ENCODE peak calls at places on chromosomes 4 and X, in six cellular contexts. One of them, this sample, is unnamed.

GRCh38 chr4:187027231-187027760 is 303.6 kb upstream of the FAT1 start:
- DNase-seq in RPMI7951: peak
- DNase-seq in NCI-H1105 treated with DMSO at 0.1 percent for 48 hours: no peak
- DNase-seq in CD4-positive, alpha-beta memory T cell: no peak
- DNase-seq in Right ventricle myocardium superior: no peak
- DNase-seq in progenitor cell of endocrine pancreas: no peak
- DNase-seq in this sample: no peak

GRCh38 chr4:88953400-88953799 is 103.6 kb downstream of the FAM13A start:
- DNase-seq in RPMI7951: no peak
- DNase-seq in NCI-H1105 treated with DMSO at 0.1 percent for 48 hours: no peak
- DNase-seq in CD4-positive, alpha-beta memory T cell: no peak
- DNase-seq in Right ventricle myocardium superior: no peak
- DNase-seq in progenitor cell of endocrine pancreas: no peak
- DNase-seq in this sample: no peak

GRCh38 chr4:74934016-74934821 is 1.3 kb downstream of the PARM1 start:
- DNase-seq in RPMI7951: peak
- DNase-seq in NCI-H1105 treated with DMSO at 0.1 percent for 48 hours: peak
- DNase-seq in CD4-positive, alpha-beta memory T cell: no peak
- DNase-seq in Right ventricle myocardium superior: peak
- DNase-seq in progenitor cell of endocrine pancreas: no peak
- DNase-seq in this sample: no peak

GRCh38 chrX:48938721-48939416 is 18.5 kb downstream of the OTUD5 start:
- DNase-seq in RPMI7951: no peak
- DNase-seq in NCI-H1105 treated with DMSO at 0.1 percent for 48 hours: no peak
- DNase-seq in CD4-positive, alpha-beta memory T cell: peak
- DNase-seq in Right ventricle myocardium superior: no peak
- DNase-seq in progenitor cell of endocrine pancreas: no peak
- DNase-seq in this sample: no peak

GRCh38 chrX:53265771-53266170 is 15.6 kb downstream of the IQSEC2 start:
- DNase-seq in RPMI7951: peak
- DNase-seq in NCI-H1105 treated with DMSO at 0.1 percent for 48 hours: no peak
- DNase-seq in CD4-positive, alpha-beta memory T cell: no peak
- DNase-seq in Right ventricle myocardium superior: no peak
- DNase-seq in progenitor cell of endocrine pancreas: no peak
- DNase-seq in this sample: no peak

GRCh38 chrX:14927391-14927790 is 54.2 kb downstream of the MOSPD2 start:
- DNase-seq in RPMI7951: peak
- DNase-seq in NCI-H1105 treated with DMSO at 0.1 percent for 48 hours: no peak
- DNase-seq in CD4-positive, alpha-beta memory T cell: no peak
- DNase-seq in Right ventricle myocardium superior: no peak
- DNase-seq in progenitor cell of endocrine pancreas: no peak
- DNase-seq in this sample: no peak

GRCh38 chr4:7189475-7190277 is 2.7 kb upstream of the SORCS2 start:
- DNase-seq in RPMI7951: no peak
- DNase-seq in NCI-H1105 treated with DMSO at 0.1 percent for 48 hours: no peak
- DNase-seq in CD4-positive, alpha-beta memory T cell: no peak
- DNase-seq in Right ventricle myocardium superior: no peak
- DNase-seq in progenitor cell of endocrine pancreas: no peak
- DNase-seq in this sample: peak

GRCh38 chrX:64894454-64895038 is 81.7 kb downstream of the ZC4H2 start:
- DNase-seq in RPMI7951: peak
- DNase-seq in NCI-H1105 treated with DMSO at 0.1 percent for 48 hours: no peak
- DNase-seq in CD4-positive, alpha-beta memory T cell: peak
- DNase-seq in Right ventricle myocardium superior: no peak
- DNase-seq in progenitor cell of endocrine pancreas: peak
- DNase-seq in this sample: no peak

GRCh38 chr4:17325098-17325497 is 186.8 kb downstream of the QDPR start:
- DNase-seq in RPMI7951: no peak
- DNase-seq in NCI-H1105 treated with DMSO at 0.1 percent for 48 hours: no peak
- DNase-seq in CD4-positive, alpha-beta memory T cell: no peak
- DNase-seq in Right ventricle myocardium superior: no peak
- DNase-seq in progenitor cell of endocrine pancreas: no peak
- DNase-seq in this sample: no peak

GRCh38 chrX:6678313-6678712 is 143.4 kb upstream of the VCX3A start:
- DNase-seq in RPMI7951: no peak
- DNase-seq in NCI-H1105 treated with DMSO at 0.1 percent for 48 hours: peak
- DNase-seq in CD4-positive, alpha-beta memory T cell: no peak
- DNase-seq in Right ventricle myocardium superior: no peak
- DNase-seq in progenitor cell of endocrine pancreas: no peak
- DNase-seq in this sample: no peak

GRCh38 chr4:145511913-145512522 is 30.4 kb downstream of the SMAD1 start:
- DNase-seq in RPMI7951: peak
- DNase-seq in NCI-H1105 treated with DMSO at 0.1 percent for 48 hours: no peak
- DNase-seq in CD4-positive, alpha-beta memory T cell: no peak
- DNase-seq in Right ventricle myocardium superior: no peak
- DNase-seq in progenitor cell of endocrine pancreas: no peak
- DNase-seq in this sample: no peak

GRCh38 chrX:12210196-12210815 is 72.0 kb downstream of the FRMPD4 start:
- DNase-seq in RPMI7951: peak
- DNase-seq in NCI-H1105 treated with DMSO at 0.1 percent for 48 hours: no peak
- DNase-seq in CD4-positive, alpha-beta memory T cell: no peak
- DNase-seq in Right ventricle myocardium superior: no peak
- DNase-seq in progenitor cell of endocrine pancreas: no peak
- DNase-seq in this sample: no peak

GRCh38 chr4:63919636-63920365 is 489.4 kb downstream of the TECRL start:
- DNase-seq in RPMI7951: no peak
- DNase-seq in NCI-H1105 treated with DMSO at 0.1 percent for 48 hours: no peak
- DNase-seq in CD4-positive, alpha-beta memory T cell: no peak
- DNase-seq in Right ventricle myocardium superior: no peak
- DNase-seq in progenitor cell of endocrine pancreas: no peak
- DNase-seq in this sample: no peak

GRCh38 chrX:63349307-63349706 is 1.8 kb downstream of the SPIN4 start:
- DNase-seq in RPMI7951: peak
- DNase-seq in NCI-H1105 treated with DMSO at 0.1 percent for 48 hours: peak
- DNase-seq in CD4-positive, alpha-beta memory T cell: no peak
- DNase-seq in Right ventricle myocardium superior: no peak
- DNase-seq in progenitor cell of endocrine pancreas: no peak
- DNase-seq in this sample: no peak

GRCh38 chr4:79682801-79683217 is 274.8 kb upstream of the GK2 start:
- DNase-seq in RPMI7951: no peak
- DNase-seq in NCI-H1105 treated with DMSO at 0.1 percent for 48 hours: no peak
- DNase-seq in CD4-positive, alpha-beta memory T cell: no peak
- DNase-seq in Right ventricle myocardium superior: peak
- DNase-seq in progenitor cell of endocrine pancreas: no peak
- DNase-seq in this sample: peak

GRCh38 chr4:15653864-15654391 is 1.2 kb downstream of the FBXL5 start:
- DNase-seq in RPMI7951: peak
- DNase-seq in NCI-H1105 treated with DMSO at 0.1 percent for 48 hours: no peak
- DNase-seq in CD4-positive, alpha-beta memory T cell: no peak
- DNase-seq in Right ventricle myocardium superior: no peak
- DNase-seq in progenitor cell of endocrine pancreas: no peak
- DNase-seq in this sample: peak

GRCh38 chr4:147157860-147158701 is 212.4 kb upstream of the TTC29 start:
- DNase-seq in RPMI7951: peak
- DNase-seq in NCI-H1105 treated with DMSO at 0.1 percent for 48 hours: peak
- DNase-seq in CD4-positive, alpha-beta memory T cell: no peak
- DNase-seq in Right ventricle myocardium superior: peak
- DNase-seq in progenitor cell of endocrine pancreas: peak
- DNase-seq in this sample: no peak

GRCh38 chr4:42654606-42655005 is 2.3 kb downstream of the ATP8A1 start:
- DNase-seq in RPMI7951: peak
- DNase-seq in NCI-H1105 treated with DMSO at 0.1 percent for 48 hours: no peak
- DNase-seq in CD4-positive, alpha-beta memory T cell: no peak
- DNase-seq in Right ventricle myocardium superior: no peak
- DNase-seq in progenitor cell of endocrine pancreas: no peak
- DNase-seq in this sample: peak

GRCh38 chrX:136304493-136304892 is 3.7 kb downstream of the ADGRG4 start:
- DNase-seq in RPMI7951: no peak
- DNase-seq in NCI-H1105 treated with DMSO at 0.1 percent for 48 hours: no peak
- DNase-seq in CD4-positive, alpha-beta memory T cell: no peak
- DNase-seq in Right ventricle myocardium superior: no peak
- DNase-seq in progenitor cell of endocrine pancreas: no peak
- DNase-seq in this sample: no peak

GRCh38 chr4:132276185-132276584 is 872.9 kb upstream of the PCDH10 start:
- DNase-seq in RPMI7951: no peak
- DNase-seq in NCI-H1105 treated with DMSO at 0.1 percent for 48 hours: no peak
- DNase-seq in CD4-positive, alpha-beta memory T cell: no peak
- DNase-seq in Right ventricle myocardium superior: peak
- DNase-seq in progenitor cell of endocrine pancreas: no peak
- DNase-seq in this sample: no peak

GRCh38 chrX:72123471-72124185 is 8.1 kb downstream of the RTL5 start:
- DNase-seq in RPMI7951: peak
- DNase-seq in NCI-H1105 treated with DMSO at 0.1 percent for 48 hours: no peak
- DNase-seq in CD4-positive, alpha-beta memory T cell: no peak
- DNase-seq in Right ventricle myocardium superior: peak
- DNase-seq in progenitor cell of endocrine pancreas: no peak
- DNase-seq in this sample: no peak

GRCh38 chr4:151485541-151486131 is 76.7 kb downstream of the FHIP1A start:
- DNase-seq in RPMI7951: peak
- DNase-seq in NCI-H1105 treated with DMSO at 0.1 percent for 48 hours: no peak
- DNase-seq in CD4-positive, alpha-beta memory T cell: no peak
- DNase-seq in Right ventricle myocardium superior: no peak
- DNase-seq in progenitor cell of endocrine pancreas: no peak
- DNase-seq in this sample: peak

GRCh38 chr4:54493862-54494261 is 163.9 kb upstream of the KIT start:
- DNase-seq in RPMI7951: peak
- DNase-seq in NCI-H1105 treated with DMSO at 0.1 percent for 48 hours: no peak
- DNase-seq in CD4-positive, alpha-beta memory T cell: no peak
- DNase-seq in Right ventricle myocardium superior: no peak
- DNase-seq in progenitor cell of endocrine pancreas: no peak
- DNase-seq in this sample: no peak

GRCh38 chr4:57426779-57427395 is 316.7 kb upstream of the IGFBP7 start:
- DNase-seq in RPMI7951: peak
- DNase-seq in NCI-H1105 treated with DMSO at 0.1 percent for 48 hours: peak
- DNase-seq in CD4-positive, alpha-beta memory T cell: no peak
- DNase-seq in Right ventricle myocardium superior: peak
- DNase-seq in progenitor cell of endocrine pancreas: peak
- DNase-seq in this sample: peak

GRCh38 chr4:2662598-2662997 is 93.5 kb downstream of the TNIP2 start:
- DNase-seq in RPMI7951: peak
- DNase-seq in NCI-H1105 treated with DMSO at 0.1 percent for 48 hours: no peak
- DNase-seq in CD4-positive, alpha-beta memory T cell: no peak
- DNase-seq in Right ventricle myocardium superior: no peak
- DNase-seq in progenitor cell of endocrine pancreas: no peak
- DNase-seq in this sample: no peak

GRCh38 chr4:112288455-112288854 is 2.8 kb upstream of the TIFA start:
- DNase-seq in RPMI7951: no peak
- DNase-seq in NCI-H1105 treated with DMSO at 0.1 percent for 48 hours: no peak
- DNase-seq in CD4-positive, alpha-beta memory T cell: peak
- DNase-seq in Right ventricle myocardium superior: no peak
- DNase-seq in progenitor cell of endocrine pancreas: no peak
- DNase-seq in this sample: no peak

GRCh38 chr4:102598759-102599379 is 97.7 kb downstream of the NFKB1 start:
- DNase-seq in RPMI7951: no peak
- DNase-seq in NCI-H1105 treated with DMSO at 0.1 percent for 48 hours: no peak
- DNase-seq in CD4-positive, alpha-beta memory T cell: no peak
- DNase-seq in Right ventricle myocardium superior: no peak
- DNase-seq in progenitor cell of endocrine pancreas: no peak
- DNase-seq in this sample: no peak

GRCh38 chr4:24689212-24689611 is 104.9 kb upstream of the DHX15 start:
- DNase-seq in RPMI7951: no peak
- DNase-seq in NCI-H1105 treated with DMSO at 0.1 percent for 48 hours: no peak
- DNase-seq in CD4-positive, alpha-beta memory T cell: no peak
- DNase-seq in Right ventricle myocardium superior: no peak
- DNase-seq in progenitor cell of endocrine pancreas: no peak
- DNase-seq in this sample: no peak

GRCh38 chr4:36747277-36748129 is 466.1 kb downstream of the DTHD1 start:
- DNase-seq in RPMI7951: no peak
- DNase-seq in NCI-H1105 treated with DMSO at 0.1 percent for 48 hours: no peak
- DNase-seq in CD4-positive, alpha-beta memory T cell: no peak
- DNase-seq in Right ventricle myocardium superior: no peak
- DNase-seq in progenitor cell of endocrine pancreas: no peak
- DNase-seq in this sample: no peak

GRCh38 chr4:177948853-177949252 is 506.6 kb upstream of the AGA start:
- DNase-seq in RPMI7951: no peak
- DNase-seq in NCI-H1105 treated with DMSO at 0.1 percent for 48 hours: no peak
- DNase-seq in CD4-positive, alpha-beta memory T cell: no peak
- DNase-seq in Right ventricle myocardium superior: no peak
- DNase-seq in progenitor cell of endocrine pancreas: no peak
- DNase-seq in this sample: no peak

GRCh38 chrX:111282141-111282540 is 11.9 kb upstream of the CAPN6 start:
- DNase-seq in RPMI7951: no peak
- DNase-seq in NCI-H1105 treated with DMSO at 0.1 percent for 48 hours: no peak
- DNase-seq in CD4-positive, alpha-beta memory T cell: no peak
- DNase-seq in Right ventricle myocardium superior: no peak
- DNase-seq in progenitor cell of endocrine pancreas: no peak
- DNase-seq in this sample: no peak

GRCh38 chr4:69828828-69829227 is 31.1 kb downstream of the SULT1E1 start:
- DNase-seq in RPMI7951: no peak
- DNase-seq in NCI-H1105 treated with DMSO at 0.1 percent for 48 hours: no peak
- DNase-seq in CD4-positive, alpha-beta memory T cell: no peak
- DNase-seq in Right ventricle myocardium superior: no peak
- DNase-seq in progenitor cell of endocrine pancreas: no peak
- DNase-seq in this sample: no peak

GRCh38 chr4:7699040-7699439 is 240.6 kb downstream of the AFAP1 start:
- DNase-seq in RPMI7951: peak
- DNase-seq in NCI-H1105 treated with DMSO at 0.1 percent for 48 hours: no peak
- DNase-seq in CD4-positive, alpha-beta memory T cell: no peak
- DNase-seq in Right ventricle myocardium superior: no peak
- DNase-seq in progenitor cell of endocrine pancreas: no peak
- DNase-seq in this sample: peak

GRCh38 chr4:63851496-63851895 is 557.8 kb downstream of the TECRL start:
- DNase-seq in RPMI7951: no peak
- DNase-seq in NCI-H1105 treated with DMSO at 0.1 percent for 48 hours: no peak
- DNase-seq in CD4-positive, alpha-beta memory T cell: no peak
- DNase-seq in Right ventricle myocardium superior: no peak
- DNase-seq in progenitor cell of endocrine pancreas: no peak
- DNase-seq in this sample: no peak

GRCh38 chr4:150176559-150176958 is 98.3 kb downstream of the DCLK2 start:
- DNase-seq in RPMI7951: peak
- DNase-seq in NCI-H1105 treated with DMSO at 0.1 percent for 48 hours: peak
- DNase-seq in CD4-positive, alpha-beta memory T cell: no peak
- DNase-seq in Right ventricle myocardium superior: peak
- DNase-seq in progenitor cell of endocrine pancreas: no peak
- DNase-seq in this sample: no peak

GRCh38 chrX:118219866-118220265 is 103.3 kb upstream of the KLHL13 start:
- DNase-seq in RPMI7951: no peak
- DNase-seq in NCI-H1105 treated with DMSO at 0.1 percent for 48 hours: no peak
- DNase-seq in CD4-positive, alpha-beta memory T cell: no peak
- DNase-seq in Right ventricle myocardium superior: no peak
- DNase-seq in progenitor cell of endocrine pancreas: no peak
- DNase-seq in this sample: no peak

GRCh38 chrX:143437439-143437838 is 79.8 kb downstream of the SPANXN3 start:
- DNase-seq in RPMI7951: peak
- DNase-seq in NCI-H1105 treated with DMSO at 0.1 percent for 48 hours: peak
- DNase-seq in CD4-positive, alpha-beta memory T cell: no peak
- DNase-seq in Right ventricle myocardium superior: no peak
- DNase-seq in progenitor cell of endocrine pancreas: no peak
- DNase-seq in this sample: no peak

GRCh38 chrX:99820197-99820596 is 589.9 kb downstream of the PCDH19 start:
- DNase-seq in RPMI7951: no peak
- DNase-seq in NCI-H1105 treated with DMSO at 0.1 percent for 48 hours: no peak
- DNase-seq in CD4-positive, alpha-beta memory T cell: no peak
- DNase-seq in Right ventricle myocardium superior: no peak
- DNase-seq in progenitor cell of endocrine pancreas: no peak
- DNase-seq in this sample: no peak

GRCh38 chr4:4969298-4969697 is 50.0 kb downstream of the CYTL1 start:
- DNase-seq in RPMI7951: peak
- DNase-seq in NCI-H1105 treated with DMSO at 0.1 percent for 48 hours: no peak
- DNase-seq in CD4-positive, alpha-beta memory T cell: no peak
- DNase-seq in Right ventricle myocardium superior: peak
- DNase-seq in progenitor cell of endocrine pancreas: no peak
- DNase-seq in this sample: peak